ENCODE peak calls at places on chromosomes 3 and 15, in five cellular contexts. F, R, M, V and D are unnamed samples.

GRCh38 chr15:73318463-73319351 is 50.1 kb downstream of the HCN4 start:
- DNase-seq in F (peak), R (no peak), M (no peak), V (no peak), D (peak)

GRCh38 chr15:70234256-70234965 is 136.7 kb upstream of the TLE3 start:
- DNase-seq in F (no peak), R (no peak), M (no peak), V (no peak), D (no peak)

GRCh38 chr3:52385157-52385556 is 59.7 kb downstream of the SEMA3G start:
- DNase-seq in F (no peak), R (no peak), M (no peak), V (peak), D (no peak)

GRCh38 chr15:43514241-43515057 is 3.0 kb upstream of the MAP1A start:
- DNase-seq in F (no peak), R (peak), M (no peak), V (no peak), D (no peak)

GRCh38 chr3:53039376-53039752 is 6.5 kb downstream of the SFMBT1 start:
- DNase-seq in F (no peak), R (no peak), M (no peak), V (no peak), D (no peak)

GRCh38 chr3:14516738-14517345 is 23.3 kb downstream of the GRIP2 start:
- DNase-seq in F (peak), R (peak), M (no peak), V (no peak), D (peak)

GRCh38 chr3:49013738-49014660 is 4.4 kb downstream of the DALRD3 start:
- DNase-seq in F (no peak), R (peak), M (no peak), V (peak), D (no peak)

GRCh38 chr3:57158813-57159678 is 6.1 kb downstream of the IL17RD start:
- DNase-seq in F (no peak), R (no peak), M (no peak), V (no peak), D (no peak)

GRCh38 chr15:78508272-78508671 is 895 bp downstream of the HYKK start:
- DNase-seq in F (no peak), R (no peak), M (no peak), V (peak), D (no peak)

GRCh38 chr15:55108858-55109518 is 87.8 kb downstream of the RSL24D1 start:
- DNase-seq in F (peak), R (peak), M (no peak), V (peak), D (peak)

GRCh38 chr3:127702151-127702578 is 29.4 kb downstream of the ABTB1 start:
- DNase-seq in F (peak), R (peak), M (no peak), V (no peak), D (peak)

GRCh38 chr15:83082730-83083386 is 15.8 kb upstream of the BTBD1 start:
- DNase-seq in F (no peak), R (no peak), M (no peak), V (no peak), D (no peak)

GRCh38 chr3:140753865-140754754 is 76.2 kb downstream of the TRIM42 start:
- DNase-seq in F (no peak), R (no peak), M (no peak), V (peak), D (no peak)

GRCh38 chr3:124985358-124985757 is 50.8 kb upstream of the MUC13 start:
- DNase-seq in F (no peak), R (no peak), M (no peak), V (peak), D (no peak)

GRCh38 chr15:78049691-78050440 is 27.6 kb downstream of the TBC1D2B start:
- DNase-seq in F (peak), R (no peak), M (no peak), V (no peak), D (no peak)

GRCh38 chr3:39413691-39414420 is 7.3 kb downstream of the RPSA start:
- DNase-seq in F (no peak), R (no peak), M (no peak), V (no peak), D (no peak)

GRCh38 chr3:65350786-65351476 is 663.1 kb upstream of the ADAMTS9 start:
- DNase-seq in F (no peak), R (no peak), M (no peak), V (no peak), D (no peak)

GRCh38 chr3:146152841-146153240 is 8.1 kb downstream of the PLOD2 start:
- DNase-seq in F (peak), R (peak), M (no peak), V (no peak), D (no peak)

GRCh38 chr15:35958021-35958420 is 412.1 kb upstream of the DPH6 start:
- DNase-seq in F (no peak), R (no peak), M (no peak), V (peak), D (no peak)

GRCh38 chr3:132394334-132394733 is 23.0 kb upstream of the DNAJC13 start:
- DNase-seq in F (no peak), R (peak), M (no peak), V (no peak), D (no peak)

GRCh38 chr15:31328999-31329639 is 2.5 kb downstream of the KLF13 start:
- DNase-seq in F (no peak), R (peak), M (no peak), V (peak), D (no peak)

GRCh38 chr3:25648107-25648535 is 16.6 kb downstream of the TOP2B start:
- DNase-seq in F (no peak), R (no peak), M (peak), V (peak), D (peak)

GRCh38 chr15:48096813-48097212 is 24.0 kb upstream of the SLC24A5 start:
- DNase-seq in F (no peak), R (no peak), M (no peak), V (peak), D (no peak)

GRCh38 chr3:58880182-58880581 is 169.6 kb downstream of the CFAP20DC start:
- DNase-seq in F (no peak), R (no peak), M (no peak), V (peak), D (no peak)

GRCh38 chr15:63551400-63551799 is 45.8 kb upstream of the FBXL22 start:
- DNase-seq in F (no peak), R (no peak), M (no peak), V (peak), D (no peak)

GRCh38 chr3:57557088-57557537 is 1.0 kb downstream of the PDE12 start:
- DNase-seq in F (no peak), R (no peak), M (no peak), V (peak), D (no peak)

GRCh38 chr3:133874344-133874743 is 21.3 kb downstream of the RAB6B start:
- DNase-seq in F (no peak), R (no peak), M (no peak), V (peak), D (no peak)

GRCh38 chr15:79874242-79874641 is 22.6 kb downstream of the MTHFS start:
- DNase-seq in F (no peak), R (no peak), M (no peak), V (peak), D (no peak)

GRCh38 chr3:18890459-18890858 is 257.9 kb upstream of the KCNH8 start:
- DNase-seq in F (no peak), R (no peak), M (no peak), V (no peak), D (no peak)

GRCh38 chr15:63244976-63245645 is 32.3 kb upstream of the APH1B start:
- DNase-seq in F (no peak), R (no peak), M (no peak), V (no peak), D (no peak)

GRCh38 chr3:57682284-57682683 is 10.6 kb downstream of the DENND6A start:
- DNase-seq in F (no peak), R (no peak), M (no peak), V (peak), D (no peak)

GRCh38 chr3:47057212-47057671 is 77.8 kb downstream of the NBEAL2 start:
- DNase-seq in F (no peak), R (no peak), M (no peak), V (peak), D (no peak)

GRCh38 chr3:144272715-144273114 is 301.1 kb downstream of the DIPK2A start:
- DNase-seq in F (no peak), R (no peak), M (peak), V (no peak), D (no peak)

GRCh38 chr15:82044373-82045178 is 1.2 kb downstream of the MEX3B start:
- DNase-seq in F (peak), R (peak), M (no peak), V (no peak), D (peak)

GRCh38 chr3:173709026-173709425 is 311.5 kb downstream of the NLGN1 start:
- DNase-seq in F (no peak), R (no peak), M (no peak), V (no peak), D (no peak)

GRCh38 chr15:75024102-75024636 is 779 bp downstream of the PPCDC start:
- DNase-seq in F (no peak), R (peak), M (no peak), V (peak), D (no peak)

GRCh38 chr3:123409443-123410148 is 39.3 kb downstream of the ADCY5 start:
- DNase-seq in F (no peak), R (no peak), M (no peak), V (no peak), D (no peak)

GRCh38 chr15:42796955-42797779 is 60.2 kb upstream of the CDAN1 start:
- DNase-seq in F (no peak), R (no peak), M (no peak), V (peak), D (no peak)

GRCh38 chr3:45554001-45554691 is 40.4 kb upstream of the LIMD1 start:
- DNase-seq in F (no peak), R (peak), M (no peak), V (no peak), D (peak)

GRCh38 chr3:127166501-127167065 is 26.3 kb upstream of the PRR23E start:
- DNase-seq in F (peak), R (no peak), M (no peak), V (no peak), D (no peak)